ENCODE peak calls at places on chromosomes 4 and X, in seven cellular contexts. One of them, this sample, is unnamed.

GRCh38 chr4:16897991-16898827 is at the start of gene LDB2:
- DNase-seq in IMR-90: peak
- DNase-seq in fibroblast of villous mesenchyme: peak
- DNase-seq in sigmoid colon: peak
- DNase-seq in tibial nerve: peak
- DNase-seq in cardiac fibroblast: peak
- DNase-seq in AG04450: peak
- DNase-seq in this sample: peak

GRCh38 chr4:142434519-142435224 is 411.4 kb downstream of the INPP4B start:
- DNase-seq in IMR-90: no peak
- DNase-seq in fibroblast of villous mesenchyme: no peak
- DNase-seq in sigmoid colon: no peak
- DNase-seq in tibial nerve: no peak
- DNase-seq in cardiac fibroblast: no peak
- DNase-seq in AG04450: no peak
- DNase-seq in this sample: no peak

GRCh38 chrX:154040307-154040756 is 20.6 kb upstream of the IRAK1 start:
- DNase-seq in IMR-90: peak
- DNase-seq in fibroblast of villous mesenchyme: peak
- DNase-seq in sigmoid colon: no peak
- DNase-seq in tibial nerve: no peak
- DNase-seq in cardiac fibroblast: peak
- DNase-seq in AG04450: peak
- DNase-seq in this sample: peak

GRCh38 chr4:2785613-2786012 is 7.3 kb upstream of the SH3BP2 start:
- DNase-seq in IMR-90: no peak
- DNase-seq in fibroblast of villous mesenchyme: no peak
- DNase-seq in sigmoid colon: peak
- DNase-seq in tibial nerve: no peak
- DNase-seq in cardiac fibroblast: no peak
- DNase-seq in AG04450: no peak
- DNase-seq in this sample: no peak

GRCh38 chr4:169345207-169345788 is 74.5 kb upstream of the SH3RF1 start:
- DNase-seq in IMR-90: peak
- DNase-seq in fibroblast of villous mesenchyme: peak
- DNase-seq in sigmoid colon: no peak
- DNase-seq in tibial nerve: no peak
- DNase-seq in cardiac fibroblast: peak
- DNase-seq in AG04450: no peak
- DNase-seq in this sample: peak

GRCh38 chr4:184599492-184600135 is 49.6 kb downstream of the CASP3 start:
- DNase-seq in IMR-90: peak
- DNase-seq in fibroblast of villous mesenchyme: peak
- DNase-seq in sigmoid colon: no peak
- DNase-seq in tibial nerve: no peak
- DNase-seq in cardiac fibroblast: peak
- DNase-seq in AG04450: peak
- DNase-seq in this sample: peak

GRCh38 chrX:40343319-40343718 is 237.5 kb upstream of the ATP6AP2 start:
- DNase-seq in IMR-90: no peak
- DNase-seq in fibroblast of villous mesenchyme: no peak
- DNase-seq in sigmoid colon: no peak
- DNase-seq in tibial nerve: no peak
- DNase-seq in cardiac fibroblast: no peak
- DNase-seq in AG04450: no peak
- DNase-seq in this sample: no peak

GRCh38 chrX:68511255-68511654 is 12.4 kb downstream of the YIPF6 start:
- DNase-seq in IMR-90: peak
- DNase-seq in fibroblast of villous mesenchyme: peak
- DNase-seq in sigmoid colon: no peak
- DNase-seq in tibial nerve: peak
- DNase-seq in cardiac fibroblast: peak
- DNase-seq in AG04450: no peak
- DNase-seq in this sample: no peak

GRCh38 chr4:118729287-118730286 is 44.4 kb downstream of the METTL14 start:
- DNase-seq in IMR-90: peak
- DNase-seq in fibroblast of villous mesenchyme: peak
- DNase-seq in sigmoid colon: no peak
- DNase-seq in tibial nerve: no peak
- DNase-seq in cardiac fibroblast: peak
- DNase-seq in AG04450: peak
- DNase-seq in this sample: no peak

GRCh38 chr4:13328591-13328990 is 155.5 kb downstream of the RAB28 start:
- DNase-seq in IMR-90: peak
- DNase-seq in fibroblast of villous mesenchyme: no peak
- DNase-seq in sigmoid colon: no peak
- DNase-seq in tibial nerve: no peak
- DNase-seq in cardiac fibroblast: no peak
- DNase-seq in AG04450: no peak
- DNase-seq in this sample: no peak

GRCh38 chr4:146369446-146369845 is 152.3 kb downstream of the SLC10A7 start:
- DNase-seq in IMR-90: no peak
- DNase-seq in fibroblast of villous mesenchyme: peak
- DNase-seq in sigmoid colon: no peak
- DNase-seq in tibial nerve: no peak
- DNase-seq in cardiac fibroblast: no peak
- DNase-seq in AG04450: no peak
- DNase-seq in this sample: no peak

GRCh38 chrX:120763269-120763668 is 112.4 kb downstream of the CT47B1 start:
- DNase-seq in IMR-90: no peak
- DNase-seq in fibroblast of villous mesenchyme: no peak
- DNase-seq in sigmoid colon: no peak
- DNase-seq in tibial nerve: no peak
- DNase-seq in cardiac fibroblast: no peak
- DNase-seq in AG04450: no peak
- DNase-seq in this sample: no peak

GRCh38 chr4:127479031-127479622 is 153.6 kb upstream of the INTU start:
- DNase-seq in IMR-90: peak
- DNase-seq in fibroblast of villous mesenchyme: peak
- DNase-seq in sigmoid colon: no peak
- DNase-seq in tibial nerve: no peak
- DNase-seq in cardiac fibroblast: peak
- DNase-seq in AG04450: no peak
- DNase-seq in this sample: no peak
- TF ChIP-seq CTCF in IMR-90: peak
- TF ChIP-seq CTCF in fibroblast of villous mesenchyme: peak
- TF ChIP-seq CTCF in sigmoid colon: no peak
- TF ChIP-seq CTCF in tibial nerve: peak
- TF ChIP-seq CTCF in cardiac fibroblast: peak
- TF ChIP-seq CTCF in AG04450: peak
- TF ChIP-seq CTCF in this sample: peak

DNA sequence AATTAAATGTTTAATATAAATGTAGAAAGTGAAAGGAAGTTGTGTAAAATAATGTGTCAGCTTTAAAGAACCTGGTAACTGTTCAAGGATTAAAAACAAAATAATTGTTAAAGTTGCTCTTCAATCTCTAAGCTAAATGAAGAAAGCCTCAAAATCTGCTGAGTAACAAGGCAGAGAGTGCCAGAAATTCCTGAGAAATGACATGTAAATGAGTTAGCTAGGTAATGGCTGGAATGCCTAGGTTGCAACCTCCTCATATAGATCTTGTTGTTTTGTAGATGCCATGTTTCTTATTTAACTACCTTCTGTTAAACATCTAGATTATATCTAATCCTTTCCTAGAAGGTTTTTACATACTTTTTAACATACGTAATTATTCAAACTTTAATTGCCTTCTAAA is 763.6 kb upstream of the AGA start:
- DNase-seq in IMR-90: peak
- DNase-seq in fibroblast of villous mesenchyme: no peak
- DNase-seq in sigmoid colon: no peak
- DNase-seq in tibial nerve: no peak
- DNase-seq in cardiac fibroblast: no peak
- DNase-seq in AG04450: no peak
- DNase-seq in this sample: no peak
- TF ChIP-seq CTCF in IMR-90: no peak
- TF ChIP-seq CTCF in fibroblast of villous mesenchyme: no peak
- TF ChIP-seq CTCF in sigmoid colon: no peak
- TF ChIP-seq CTCF in tibial nerve: no peak
- TF ChIP-seq CTCF in cardiac fibroblast: no peak
- TF ChIP-seq CTCF in AG04450: no peak
- TF ChIP-seq CTCF in this sample: no peak

DNA sequence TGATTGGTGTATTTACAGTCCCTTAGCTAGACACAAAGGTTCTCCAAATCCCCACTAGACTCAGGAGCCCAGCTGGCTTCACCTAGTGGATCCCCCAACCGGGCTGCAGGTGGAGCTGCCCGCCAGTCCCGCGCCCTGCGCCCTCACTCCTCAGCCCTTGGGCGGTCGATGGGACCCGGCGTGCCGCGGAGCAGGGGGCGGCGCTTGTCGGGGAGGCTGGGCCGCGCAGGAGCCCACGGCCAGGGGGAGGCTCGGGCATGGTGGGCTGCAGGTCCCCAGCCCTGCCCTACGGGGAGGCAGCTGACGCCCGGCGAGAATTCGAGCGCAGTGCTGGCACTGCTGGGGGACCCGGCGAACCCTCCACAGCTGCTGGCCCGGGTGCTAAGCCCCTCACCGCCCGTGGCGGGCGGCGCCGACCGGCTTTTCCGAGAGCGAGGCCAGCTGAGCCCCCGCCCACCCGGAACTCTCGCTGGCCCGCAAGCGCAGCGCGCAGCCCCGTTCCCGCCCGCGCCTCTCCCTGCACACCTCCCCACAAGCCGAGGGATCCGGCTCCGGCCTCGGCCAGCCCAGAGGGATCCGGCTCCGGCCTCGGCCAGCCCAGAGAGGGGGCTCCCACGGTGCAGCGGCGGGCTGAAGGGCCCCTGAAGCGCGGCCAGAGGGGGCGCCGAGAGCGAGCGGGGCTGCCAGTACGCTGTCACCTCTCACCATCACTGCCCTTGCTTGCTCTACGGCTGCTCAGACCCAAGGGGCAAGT is 39.4 kb downstream of the WFS1 start:
- DNase-seq in IMR-90: no peak
- DNase-seq in fibroblast of villous mesenchyme: no peak
- DNase-seq in sigmoid colon: no peak
- DNase-seq in tibial nerve: no peak
- DNase-seq in cardiac fibroblast: peak
- DNase-seq in AG04450: no peak
- DNase-seq in this sample: no peak
- TF ChIP-seq CTCF in IMR-90: no peak
- TF ChIP-seq CTCF in fibroblast of villous mesenchyme: no peak
- TF ChIP-seq CTCF in sigmoid colon: no peak
- TF ChIP-seq CTCF in tibial nerve: no peak
- TF ChIP-seq CTCF in cardiac fibroblast: no peak
- TF ChIP-seq CTCF in AG04450: no peak
- TF ChIP-seq CTCF in this sample: no peak

DNA sequence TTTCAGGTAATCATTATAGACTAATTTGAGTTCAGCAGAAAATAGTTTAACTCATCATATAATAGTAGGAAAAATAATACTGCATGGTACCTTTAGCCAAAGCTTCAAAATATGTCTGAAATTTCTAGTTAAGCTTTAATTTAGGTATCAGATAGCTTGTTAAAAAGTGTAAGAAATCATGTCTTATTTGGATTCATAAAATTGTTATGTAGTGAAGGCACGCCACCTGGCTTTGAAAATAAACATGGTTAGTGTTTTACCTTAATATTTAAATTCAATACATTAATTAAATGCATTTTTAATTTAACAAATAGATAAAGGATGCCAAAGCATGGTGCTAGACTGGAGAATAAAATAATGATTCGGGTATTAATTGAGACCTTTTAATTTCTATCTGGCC is 211.4 kb downstream of the FSTL5 start:
- DNase-seq in IMR-90: no peak
- DNase-seq in fibroblast of villous mesenchyme: peak
- DNase-seq in sigmoid colon: no peak
- DNase-seq in tibial nerve: no peak
- DNase-seq in cardiac fibroblast: no peak
- DNase-seq in AG04450: no peak
- DNase-seq in this sample: no peak
- TF ChIP-seq CTCF in IMR-90: no peak
- TF ChIP-seq CTCF in fibroblast of villous mesenchyme: no peak
- TF ChIP-seq CTCF in sigmoid colon: no peak
- TF ChIP-seq CTCF in tibial nerve: no peak
- TF ChIP-seq CTCF in cardiac fibroblast: no peak
- TF ChIP-seq CTCF in AG04450: no peak
- TF ChIP-seq CTCF in this sample: peak

GRCh38 chr4:85222561-85222960 is 252.4 kb upstream of the ARHGAP24 start:
- DNase-seq in IMR-90: no peak
- DNase-seq in fibroblast of villous mesenchyme: no peak
- DNase-seq in sigmoid colon: no peak
- DNase-seq in tibial nerve: no peak
- DNase-seq in cardiac fibroblast: no peak
- DNase-seq in AG04450: no peak
- DNase-seq in this sample: no peak

GRCh38 chr4:85233516-85233915 is 241.4 kb upstream of the ARHGAP24 start:
- DNase-seq in IMR-90: no peak
- DNase-seq in fibroblast of villous mesenchyme: no peak
- DNase-seq in sigmoid colon: no peak
- DNase-seq in tibial nerve: no peak
- DNase-seq in cardiac fibroblast: no peak
- DNase-seq in AG04450: no peak
- DNase-seq in this sample: no peak

GRCh38 chr4:85228264-85228663 is 246.7 kb upstream of the ARHGAP24 start:
- DNase-seq in IMR-90: no peak
- DNase-seq in fibroblast of villous mesenchyme: no peak
- DNase-seq in sigmoid colon: no peak
- DNase-seq in tibial nerve: no peak
- DNase-seq in cardiac fibroblast: no peak
- DNase-seq in AG04450: no peak
- DNase-seq in this sample: no peak
- TF ChIP-seq CTCF in IMR-90: no peak
- TF ChIP-seq CTCF in fibroblast of villous mesenchyme: no peak
- TF ChIP-seq CTCF in sigmoid colon: no peak
- TF ChIP-seq CTCF in tibial nerve: no peak
- TF ChIP-seq CTCF in cardiac fibroblast: no peak
- TF ChIP-seq CTCF in AG04450: no peak
- TF ChIP-seq CTCF in this sample: peak

GRCh38 chrX:136202889-136203288 is 48.3 kb downstream of the MAP7D3 start:
- DNase-seq in IMR-90: peak
- DNase-seq in fibroblast of villous mesenchyme: peak
- DNase-seq in sigmoid colon: no peak
- DNase-seq in tibial nerve: no peak
- DNase-seq in cardiac fibroblast: peak
- DNase-seq in AG04450: no peak
- DNase-seq in this sample: no peak

GRCh38 chrX:136199365-136199764 is 51.8 kb downstream of the MAP7D3 start:
- DNase-seq in IMR-90: peak
- DNase-seq in fibroblast of villous mesenchyme: peak
- DNase-seq in sigmoid colon: no peak
- DNase-seq in tibial nerve: no peak
- DNase-seq in cardiac fibroblast: no peak
- DNase-seq in AG04450: peak
- DNase-seq in this sample: no peak

GRCh38 chrX:136201601-136202000 is 49.6 kb downstream of the MAP7D3 start:
- DNase-seq in IMR-90: no peak
- DNase-seq in fibroblast of villous mesenchyme: no peak
- DNase-seq in sigmoid colon: no peak
- DNase-seq in tibial nerve: no peak
- DNase-seq in cardiac fibroblast: no peak
- DNase-seq in AG04450: no peak
- DNase-seq in this sample: no peak

GRCh38 chrX:136198678-136199243 is 51.4 kb downstream of the FHL1 start:
- DNase-seq in IMR-90: no peak
- DNase-seq in fibroblast of villous mesenchyme: no peak
- DNase-seq in sigmoid colon: no peak
- DNase-seq in tibial nerve: no peak
- DNase-seq in cardiac fibroblast: no peak
- DNase-seq in AG04450: no peak
- DNase-seq in this sample: no peak

GRCh38 chrX:136200466-136200865 is 50.7 kb downstream of the MAP7D3 start:
- DNase-seq in IMR-90: peak
- DNase-seq in fibroblast of villous mesenchyme: peak
- DNase-seq in sigmoid colon: no peak
- DNase-seq in tibial nerve: no peak
- DNase-seq in cardiac fibroblast: peak
- DNase-seq in AG04450: no peak
- DNase-seq in this sample: no peak
- TF ChIP-seq CTCF in IMR-90: peak
- TF ChIP-seq CTCF in fibroblast of villous mesenchyme: peak
- TF ChIP-seq CTCF in sigmoid colon: no peak
- TF ChIP-seq CTCF in tibial nerve: no peak
- TF ChIP-seq CTCF in cardiac fibroblast: peak
- TF ChIP-seq CTCF in AG04450: peak
- TF ChIP-seq CTCF in this sample: peak